ENCODE peak calls at places on chromosomes 12 and 14, in six cellular contexts. C, G, P, Y, L and D are unnamed samples.

GRCh38 chr14:98498019-98498885 is 773.7 kb downstream of the BCL11B start:
- DNase-seq in Y (no peak), C (no peak), L (no peak), G (no peak), P (no peak), D (no peak)

GRCh38 chr14:54687750-54688119 is 120.8 kb downstream of the SAMD4A start:
- DNase-seq in P (no peak), Y (no peak), G (peak; percentile 61), C (no peak), L (no peak), D (no peak)

GRCh38 chr12:47024463-47024862 is 55.0 kb upstream of the PCED1B start:
- DNase-seq in P (no peak), L (peak; percentile 66), C (no peak), Y (no peak), G (no peak), D (no peak)

GRCh38 chr14:61472801-61473376 is 151.5 kb downstream of the PRKCH start:
- DNase-seq in G (no peak), P (peak; percentile 80), L (no peak), Y (no peak), C (no peak), D (no peak)

GRCh38 chr14:87017335-87017734 is 975.6 kb downstream of the GALC start:
- DNase-seq in C (no peak), L (no peak), P (no peak), Y (no peak), G (no peak), D (no peak)

GRCh38 chr12:100799770-100800169 is 5.2 kb downstream of the ANO4 start:
- DNase-seq in L (no peak), P (no peak), Y (no peak), C (no peak), G (no peak), D (no peak)

GRCh38 chr12:116377194-116377735 is 99.8 kb upstream of the MED13L start:
- DNase-seq in C (no peak), P (peak; percentile 36), L (no peak), G (no peak), Y (no peak), D (no peak)

GRCh38 chr12:27220057-27220987 is 23.8 kb upstream of the STK38L start:
- DNase-seq in L (peak; percentile 68), G (no peak), C (no peak), P (no peak), Y (peak; percentile 50), D (no peak)

GRCh38 chr14:90695997-90696681 is 120.1 kb downstream of the TTC7B start:
- DNase-seq in P (no peak), L (no peak), Y (no peak), G (no peak), C (no peak), D (no peak)

GRCh38 chr14:68510201-68510600 is 282.7 kb downstream of the ZFP36L1 start:
- DNase-seq in P (no peak), L (peak; percentile 94), G (peak; percentile 72), C (no peak), Y (no peak), D (peak; percentile 94)

GRCh38 chr14:57382283-57382682 is 8.1 kb upstream of the NAA30 start:
- DNase-seq in C (no peak), P (no peak), L (peak; percentile 77), Y (peak; percentile 84), G (no peak), D (peak; percentile 61)

GRCh38 chr14:104230119-104230885 is 91.9 kb downstream of the KIF26A start:
- DNase-seq in G (no peak), Y (no peak), L (no peak), C (no peak), P (peak; percentile 36), D (no peak)

DNA sequence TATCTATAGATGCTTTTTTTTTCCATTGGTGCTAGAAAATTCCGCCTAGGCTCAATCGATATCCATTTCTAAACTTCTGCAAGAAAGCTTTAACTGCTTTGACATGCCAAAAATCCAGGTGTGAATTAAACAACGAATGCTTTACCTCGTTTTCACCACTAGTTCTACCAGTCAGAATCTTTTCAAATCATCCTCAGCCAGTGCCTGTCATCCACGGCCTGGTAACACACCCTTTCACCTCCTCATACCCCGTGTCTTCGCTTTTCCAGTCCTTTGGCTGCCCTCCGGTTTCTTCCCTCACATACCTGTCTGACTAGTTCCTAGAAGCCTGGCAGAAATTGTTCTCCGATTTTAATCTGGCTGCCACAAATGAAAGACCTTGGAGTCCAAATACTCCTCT is 1.4 kb upstream of the PHC1 start:
- DNase-seq in L (no peak), C (no peak), G (no peak), P (no peak), Y (no peak), D (no peak)
- H3K4me3 ChIP-seq in L (peak overlapping the region; percentile 15), C (no peak overlapping the region), G (peak overlapping the region; percentile 62), P (no peak overlapping the region), Y (no peak overlapping the region), D (no peak overlapping the region)

DNA sequence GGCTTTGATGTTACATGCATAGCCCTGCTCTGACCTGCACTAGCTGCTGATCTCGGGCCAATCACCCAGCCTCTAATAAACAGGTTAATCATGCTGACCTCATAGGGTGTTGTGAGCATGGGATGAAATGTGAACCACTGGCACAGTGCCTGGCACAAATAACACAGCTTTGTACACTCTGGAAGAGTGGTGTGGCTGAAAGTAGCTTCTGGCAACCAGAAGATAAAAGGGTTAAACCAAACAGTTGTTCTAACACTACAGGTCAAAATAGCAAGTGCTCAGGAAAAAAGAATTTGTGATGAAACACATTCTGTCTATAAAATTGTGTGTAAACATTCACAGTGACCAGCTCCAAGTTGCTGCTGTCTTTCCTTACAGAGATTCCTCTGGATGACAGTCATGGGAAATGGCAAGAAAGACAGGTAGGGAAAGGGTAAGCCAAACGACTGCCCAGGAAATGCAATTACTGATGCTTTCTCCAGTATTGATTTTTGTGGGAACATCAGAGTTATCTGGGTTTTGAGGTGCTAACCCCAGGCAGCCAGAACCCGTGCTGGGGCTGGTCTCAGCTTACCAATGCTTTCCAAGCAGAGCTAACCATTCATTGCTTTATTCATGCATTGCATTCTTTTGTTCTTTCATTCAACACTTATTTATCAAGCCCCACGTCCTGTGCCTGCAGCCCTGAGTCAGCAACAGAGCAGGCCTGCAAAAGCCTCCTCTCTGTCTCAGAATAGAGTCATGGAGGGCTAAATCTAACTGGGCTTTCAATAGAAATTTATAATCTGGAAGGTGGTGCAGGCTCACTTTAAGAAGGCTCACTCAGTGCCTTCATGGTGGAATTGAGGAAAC is 38.1 kb upstream of the CAPRIN2 start:
- DNase-seq in P (no peak), Y (peak; percentile 69), C (no peak), L (peak; percentile 59), G (no peak), D (no peak)
- H3K4me3 ChIP-seq in P (no peak overlapping the region), Y (no peak overlapping the region), C (no peak overlapping the region), L (no peak overlapping the region), G (no peak overlapping the region), D (no peak overlapping the region)

DNA sequence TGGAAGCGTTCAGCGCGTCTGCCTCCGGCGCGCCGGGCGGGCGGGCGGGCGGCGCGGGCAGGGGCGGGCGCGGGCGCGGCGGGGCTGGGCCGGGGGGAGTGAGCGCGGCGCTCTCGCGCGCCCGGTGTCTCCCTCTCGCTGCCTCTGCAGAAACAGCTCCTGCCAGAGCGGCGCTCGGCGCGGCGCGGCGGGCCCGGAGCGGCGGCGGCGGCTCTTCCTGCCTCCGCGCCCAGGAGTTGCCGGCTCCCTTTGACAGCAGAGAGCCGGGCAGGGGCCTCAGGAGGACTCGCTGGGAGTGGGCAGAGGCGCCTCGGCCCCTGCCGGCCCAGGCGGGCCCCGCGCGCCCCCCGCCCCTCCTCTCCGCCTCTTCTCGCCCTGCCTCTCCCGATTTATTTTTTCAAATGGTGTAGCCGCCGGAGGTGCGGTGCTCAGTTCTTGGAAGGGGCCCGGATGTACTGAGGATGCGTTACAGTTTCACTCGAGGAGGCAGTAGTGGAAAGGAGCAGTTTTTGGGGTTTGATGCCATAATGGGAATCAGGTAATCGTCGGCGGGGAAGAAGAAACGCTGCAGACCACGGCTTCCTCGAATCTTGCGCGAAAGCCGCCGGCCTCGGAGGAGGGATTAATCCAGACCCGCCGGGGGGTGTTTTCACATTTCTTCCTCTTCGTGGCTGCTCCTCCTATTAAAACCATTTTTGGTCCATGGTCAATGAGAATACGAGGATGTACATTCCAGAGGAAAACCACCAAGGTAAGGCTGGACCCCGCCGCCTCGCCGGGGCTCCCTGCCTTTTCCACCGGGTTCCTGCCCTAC is at the start of gene CACNA1C:
- DNase-seq in L (peak; percentile 62), C (peak; percentile 39), G (peak; percentile 70), Y (peak; percentile 66), P (peak; percentile 82), D (no peak)
- H3K4me3 ChIP-seq in L (peak within 1 kb of the TSS; percentile 85), C (no peak within 1 kb of the TSS), G (peak within 1 kb of the TSS; percentile 66), Y (peak within 1 kb of the TSS; percentile 61), P (peak within 1 kb of the TSS; percentile 52), D (peak within 1 kb of the TSS; percentile 89)

DNA sequence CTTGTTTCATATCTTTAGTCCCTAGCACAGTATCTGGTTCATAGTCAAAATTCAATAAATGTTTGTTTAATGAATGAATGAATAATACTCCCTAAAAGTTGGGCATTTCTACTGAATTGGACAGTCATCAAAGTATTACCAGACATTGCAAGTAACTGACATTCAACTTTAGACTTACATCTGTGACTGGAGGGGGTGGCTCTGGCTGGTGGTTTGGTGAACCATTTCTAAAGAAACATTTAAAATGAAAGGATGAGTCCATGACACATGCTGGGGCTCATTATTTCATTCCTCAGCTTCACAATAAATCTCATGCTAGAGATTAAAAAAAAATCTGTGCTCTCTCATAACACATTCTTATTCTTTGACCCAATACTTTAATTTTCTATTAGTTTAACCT is 20.6 kb upstream of the CSRNP2 start:
- DNase-seq in P (no peak), L (no peak), C (no peak), G (no peak), Y (no peak), D (no peak)
- H3K4me3 ChIP-seq in P (no peak overlapping the region), L (no peak overlapping the region), C (no peak overlapping the region), G (no peak overlapping the region), Y (no peak overlapping the region), D (no peak overlapping the region)

GRCh38 chr12:88142610-88142991 is 494 bp downstream of the TMTC3 start:
- DNase-seq in L (no peak), G (peak; percentile 31), P (peak; percentile 88), C (peak; percentile 29), Y (no peak), D (no peak)

GRCh38 chr12:88145567-88146347 is 3.6 kb downstream of the TMTC3 start:
- DNase-seq in G (no peak), Y (no peak), C (no peak), P (no peak), L (no peak), D (no peak)

GRCh38 chr12:88141774-88142609 is at the start of the genes CEP290 and TMTC3:
- DNase-seq in G (peak; percentile 96), C (peak; percentile 98), Y (peak; percentile 100), P (peak; percentile 99), L (peak; percentile 99), D (peak; percentile 99)

GRCh38 chr12:88144546-88145468 is 2.7 kb downstream of the TMTC3 start:
- DNase-seq in Y (no peak), C (no peak), P (no peak), L (no peak), G (no peak), D (no peak)

GRCh38 chr12:88144037-88144436 is 1.9 kb downstream of the TMTC3 start:
- DNase-seq in C (no peak), Y (no peak), G (no peak), P (no peak), L (no peak), D (no peak)
- H3K4me3 ChIP-seq in C (no peak overlapping the region), Y (no peak overlapping the region), G (no peak overlapping the region), P (no peak overlapping the region), L (no peak overlapping the region), D (peak overlapping the region; percentile 95)

GRCh38 chr14:44873536-44873935 is 88.2 kb downstream of the KLHL28 start:
- DNase-seq in G (no peak), Y (no peak), P (no peak), L (no peak), C (no peak), D (no peak)
- H3K4me3 ChIP-seq in G (no peak overlapping the region), Y (no peak overlapping the region), P (no peak overlapping the region), L (no peak overlapping the region), C (no peak overlapping the region), D (no peak overlapping the region)